ENCODE peak calls at places on chromosomes 6 and 20, in seven cellular contexts. One of them, this sample, is unnamed.

GRCh38 chr20:58349586-58349985 is 39.4 kb upstream of the VAPB start:
- DNase-seq in Caki2: peak
- DNase-seq in NCI-H748 treated with DMSO at 0.1 percent for 48 hours: no peak
- DNase-seq in AG10803: peak
- DNase-seq in effector memory CD4-positive, alpha-beta T cell: no peak
- DNase-seq in heart right ventricle: no peak
- DNase-seq in stimulated activated CD4-positive, alpha-beta T cell treated with anti-CD3 and anti-CD28 coated beads, Interleukin-4, amount 100 ng/mL, for 1 hour: no peak
- DNase-seq in this sample: no peak

GRCh38 chr20:44644384-44645131 is 6.9 kb downstream of the ADA start:
- DNase-seq in heart right ventricle: no peak
- DNase-seq in NCI-H748 treated with DMSO at 0.1 percent for 48 hours: no peak
- DNase-seq in effector memory CD4-positive, alpha-beta T cell: peak
- DNase-seq in AG10803: no peak
- DNase-seq in Caki2: no peak
- DNase-seq in stimulated activated CD4-positive, alpha-beta T cell treated with anti-CD3 and anti-CD28 coated beads, Interleukin-4, amount 100 ng/mL, for 1 hour: peak
- DNase-seq in this sample: no peak

GRCh38 chr6:7148100-7148822 is 40.5 kb downstream of the RREB1 start:
- DNase-seq in stimulated activated CD4-positive, alpha-beta T cell treated with anti-CD3 and anti-CD28 coated beads, Interleukin-4, amount 100 ng/mL, for 1 hour: no peak
- DNase-seq in heart right ventricle: no peak
- DNase-seq in effector memory CD4-positive, alpha-beta T cell: no peak
- DNase-seq in Caki2: peak
- DNase-seq in NCI-H748 treated with DMSO at 0.1 percent for 48 hours: no peak
- DNase-seq in AG10803: peak
- DNase-seq in this sample: no peak

GRCh38 chr20:56802805-56803204 is 173.7 kb downstream of the TFAP2C start:
- DNase-seq in AG10803: no peak
- DNase-seq in stimulated activated CD4-positive, alpha-beta T cell treated with anti-CD3 and anti-CD28 coated beads, Interleukin-4, amount 100 ng/mL, for 1 hour: no peak
- DNase-seq in effector memory CD4-positive, alpha-beta T cell: no peak
- DNase-seq in NCI-H748 treated with DMSO at 0.1 percent for 48 hours: no peak
- DNase-seq in Caki2: no peak
- DNase-seq in heart right ventricle: no peak
- DNase-seq in this sample: no peak

GRCh38 chr6:123808556-123808955 is 4.9 kb downstream of the NKAIN2 start:
- DNase-seq in effector memory CD4-positive, alpha-beta T cell: no peak
- DNase-seq in NCI-H748 treated with DMSO at 0.1 percent for 48 hours: peak
- DNase-seq in Caki2: peak
- DNase-seq in stimulated activated CD4-positive, alpha-beta T cell treated with anti-CD3 and anti-CD28 coated beads, Interleukin-4, amount 100 ng/mL, for 1 hour: no peak
- DNase-seq in heart right ventricle: no peak
- DNase-seq in AG10803: no peak
- DNase-seq in this sample: no peak

GRCh38 chr6:89117285-89118108 is at the start of gene SRSF12:
- DNase-seq in NCI-H748 treated with DMSO at 0.1 percent for 48 hours: peak
- DNase-seq in Caki2: peak
- DNase-seq in heart right ventricle: peak
- DNase-seq in stimulated activated CD4-positive, alpha-beta T cell treated with anti-CD3 and anti-CD28 coated beads, Interleukin-4, amount 100 ng/mL, for 1 hour: peak
- DNase-seq in effector memory CD4-positive, alpha-beta T cell: peak
- DNase-seq in AG10803: peak
- DNase-seq in this sample: peak

GRCh38 chr6:143410859-143411270 is 39.6 kb downstream of the ADAT2 start:
- DNase-seq in heart right ventricle: no peak
- DNase-seq in Caki2: peak
- DNase-seq in effector memory CD4-positive, alpha-beta T cell: no peak
- DNase-seq in stimulated activated CD4-positive, alpha-beta T cell treated with anti-CD3 and anti-CD28 coated beads, Interleukin-4, amount 100 ng/mL, for 1 hour: no peak
- DNase-seq in AG10803: peak
- DNase-seq in NCI-H748 treated with DMSO at 0.1 percent for 48 hours: no peak
- DNase-seq in this sample: no peak

GRCh38 chr20:57768519-57768918 is 58.7 kb upstream of the PMEPA1 start:
- DNase-seq in AG10803: no peak
- DNase-seq in NCI-H748 treated with DMSO at 0.1 percent for 48 hours: no peak
- DNase-seq in stimulated activated CD4-positive, alpha-beta T cell treated with anti-CD3 and anti-CD28 coated beads, Interleukin-4, amount 100 ng/mL, for 1 hour: no peak
- DNase-seq in Caki2: no peak
- DNase-seq in heart right ventricle: no peak
- DNase-seq in effector memory CD4-positive, alpha-beta T cell: no peak
- DNase-seq in this sample: no peak

GRCh38 chr6:106334646-106335448 is 9.3 kb upstream of the ATG5 start:
- DNase-seq in AG10803: peak
- DNase-seq in heart right ventricle: peak
- DNase-seq in NCI-H748 treated with DMSO at 0.1 percent for 48 hours: peak
- DNase-seq in effector memory CD4-positive, alpha-beta T cell: peak
- DNase-seq in stimulated activated CD4-positive, alpha-beta T cell treated with anti-CD3 and anti-CD28 coated beads, Interleukin-4, amount 100 ng/mL, for 1 hour: peak
- DNase-seq in Caki2: peak
- DNase-seq in this sample: no peak

GRCh38 chr6:12602951-12603710 is 113.4 kb upstream of the PHACTR1 start:
- DNase-seq in heart right ventricle: peak
- DNase-seq in NCI-H748 treated with DMSO at 0.1 percent for 48 hours: peak
- DNase-seq in effector memory CD4-positive, alpha-beta T cell: no peak
- DNase-seq in Caki2: peak
- DNase-seq in AG10803: peak
- DNase-seq in stimulated activated CD4-positive, alpha-beta T cell treated with anti-CD3 and anti-CD28 coated beads, Interleukin-4, amount 100 ng/mL, for 1 hour: no peak
- DNase-seq in this sample: no peak

GRCh38 chr6:10595731-10596664 is 74.8 kb downstream of the GCNT2 start:
- DNase-seq in NCI-H748 treated with DMSO at 0.1 percent for 48 hours: no peak
- DNase-seq in heart right ventricle: no peak
- DNase-seq in Caki2: no peak
- DNase-seq in effector memory CD4-positive, alpha-beta T cell: no peak
- DNase-seq in AG10803: no peak
- DNase-seq in stimulated activated CD4-positive, alpha-beta T cell treated with anti-CD3 and anti-CD28 coated beads, Interleukin-4, amount 100 ng/mL, for 1 hour: no peak
- DNase-seq in this sample: no peak

GRCh38 chr20:17202668-17203067 is 24.2 kb upstream of the PCSK2 start:
- DNase-seq in AG10803: no peak
- DNase-seq in stimulated activated CD4-positive, alpha-beta T cell treated with anti-CD3 and anti-CD28 coated beads, Interleukin-4, amount 100 ng/mL, for 1 hour: no peak
- DNase-seq in Caki2: no peak
- DNase-seq in heart right ventricle: no peak
- DNase-seq in effector memory CD4-positive, alpha-beta T cell: no peak
- DNase-seq in NCI-H748 treated with DMSO at 0.1 percent for 48 hours: no peak
- DNase-seq in this sample: no peak

GRCh38 chr6:22447191-22447590 is 122.2 kb upstream of the HDGFL1 start:
- DNase-seq in heart right ventricle: peak
- DNase-seq in Caki2: no peak
- DNase-seq in NCI-H748 treated with DMSO at 0.1 percent for 48 hours: no peak
- DNase-seq in stimulated activated CD4-positive, alpha-beta T cell treated with anti-CD3 and anti-CD28 coated beads, Interleukin-4, amount 100 ng/mL, for 1 hour: no peak
- DNase-seq in effector memory CD4-positive, alpha-beta T cell: no peak
- DNase-seq in AG10803: no peak
- DNase-seq in this sample: peak

GRCh38 chr6:22353036-22353560 is 56.3 kb upstream of the PRL start:
- DNase-seq in NCI-H748 treated with DMSO at 0.1 percent for 48 hours: no peak
- DNase-seq in effector memory CD4-positive, alpha-beta T cell: no peak
- DNase-seq in stimulated activated CD4-positive, alpha-beta T cell treated with anti-CD3 and anti-CD28 coated beads, Interleukin-4, amount 100 ng/mL, for 1 hour: no peak
- DNase-seq in heart right ventricle: no peak
- DNase-seq in AG10803: no peak
- DNase-seq in Caki2: no peak
- DNase-seq in this sample: no peak

GRCh38 chr20:23295934-23296333 is 54.7 kb upstream of the NXT1 start:
- DNase-seq in Caki2: no peak
- DNase-seq in effector memory CD4-positive, alpha-beta T cell: no peak
- DNase-seq in AG10803: no peak
- DNase-seq in heart right ventricle: no peak
- DNase-seq in NCI-H748 treated with DMSO at 0.1 percent for 48 hours: no peak
- DNase-seq in stimulated activated CD4-positive, alpha-beta T cell treated with anti-CD3 and anti-CD28 coated beads, Interleukin-4, amount 100 ng/mL, for 1 hour: no peak
- DNase-seq in this sample: no peak

This sample was measured in psoas muscle.